ENCODE peak calls at places on chromosomes 6 and 20, in eight cellular contexts. One of them, this sample, is unnamed.

GRCh38 chr6:140560671-140561070 is 1186.2 kb upstream of the CITED2 start:
- DNase-seq in left colon: no peak
- DNase-seq in stimulated activated CD8-positive, alpha-beta memory T cell treated with anti-CD3 and anti-CD28 coated beads, Interleukin-12 subunit alpha, Interleukin-12 subunit beta, amount 100 ng/mL, for 4 hours: no peak
- DNase-seq in H54: no peak
- DNase-seq in MCF 10A: no peak
- DNase-seq in astrocyte of the cerebellum: no peak
- DNase-seq in stimulated activated CD4-positive, alpha-beta T cell treated with anti-CD3 and anti-CD28 coated beads, Interleukin-4, amount 100 ng/mL, for 24 hours: no peak
- DNase-seq in NCI-H1105 treated with DMSO at 0.1 percent for 48 hours: no peak
- DNase-seq in this sample: no peak

GRCh38 chr20:46621492-46621891 is 29.8 kb downstream of the SLC13A3 start:
- DNase-seq in MCF 10A: peak
- DNase-seq in stimulated activated CD8-positive, alpha-beta memory T cell treated with anti-CD3 and anti-CD28 coated beads, Interleukin-12 subunit alpha, Interleukin-12 subunit beta, amount 100 ng/mL, for 4 hours: no peak
- DNase-seq in astrocyte of the cerebellum: no peak
- DNase-seq in left colon: no peak
- DNase-seq in NCI-H1105 treated with DMSO at 0.1 percent for 48 hours: no peak
- DNase-seq in stimulated activated CD4-positive, alpha-beta T cell treated with anti-CD3 and anti-CD28 coated beads, Interleukin-4, amount 100 ng/mL, for 24 hours: no peak
- DNase-seq in H54: no peak
- DNase-seq in this sample: no peak

GRCh38 chr20:51749674-51750036 is 18.5 kb downstream of the ATP9A start:
- DNase-seq in astrocyte of the cerebellum: no peak
- DNase-seq in MCF 10A: peak
- DNase-seq in NCI-H1105 treated with DMSO at 0.1 percent for 48 hours: no peak
- DNase-seq in stimulated activated CD8-positive, alpha-beta memory T cell treated with anti-CD3 and anti-CD28 coated beads, Interleukin-12 subunit alpha, Interleukin-12 subunit beta, amount 100 ng/mL, for 4 hours: no peak
- DNase-seq in stimulated activated CD4-positive, alpha-beta T cell treated with anti-CD3 and anti-CD28 coated beads, Interleukin-4, amount 100 ng/mL, for 24 hours: no peak
- DNase-seq in left colon: no peak
- DNase-seq in H54: no peak
- DNase-seq in this sample: no peak

GRCh38 chr20:47405775-47406325 is 49.4 kb upstream of the ZMYND8 start:
- DNase-seq in MCF 10A: no peak
- DNase-seq in stimulated activated CD8-positive, alpha-beta memory T cell treated with anti-CD3 and anti-CD28 coated beads, Interleukin-12 subunit alpha, Interleukin-12 subunit beta, amount 100 ng/mL, for 4 hours: no peak
- DNase-seq in left colon: no peak
- DNase-seq in stimulated activated CD4-positive, alpha-beta T cell treated with anti-CD3 and anti-CD28 coated beads, Interleukin-4, amount 100 ng/mL, for 24 hours: no peak
- DNase-seq in H54: no peak
- DNase-seq in astrocyte of the cerebellum: no peak
- DNase-seq in NCI-H1105 treated with DMSO at 0.1 percent for 48 hours: no peak
- DNase-seq in this sample: peak

GRCh38 chr20:62066983-62067433 is 1.3 kb upstream of the TAF4 start:
- DNase-seq in MCF 10A: no peak
- DNase-seq in stimulated activated CD8-positive, alpha-beta memory T cell treated with anti-CD3 and anti-CD28 coated beads, Interleukin-12 subunit alpha, Interleukin-12 subunit beta, amount 100 ng/mL, for 4 hours: no peak
- DNase-seq in left colon: peak
- DNase-seq in H54: no peak
- DNase-seq in astrocyte of the cerebellum: no peak
- DNase-seq in NCI-H1105 treated with DMSO at 0.1 percent for 48 hours: no peak
- DNase-seq in stimulated activated CD4-positive, alpha-beta T cell treated with anti-CD3 and anti-CD28 coated beads, Interleukin-4, amount 100 ng/mL, for 24 hours: no peak
- DNase-seq in this sample: no peak

GRCh38 chr20:25275813-25276532 is 28.1 kb downstream of the PYGB start:
- DNase-seq in stimulated activated CD8-positive, alpha-beta memory T cell treated with anti-CD3 and anti-CD28 coated beads, Interleukin-12 subunit alpha, Interleukin-12 subunit beta, amount 100 ng/mL, for 4 hours: no peak
- DNase-seq in MCF 10A: no peak
- DNase-seq in NCI-H1105 treated with DMSO at 0.1 percent for 48 hours: no peak
- DNase-seq in astrocyte of the cerebellum: no peak
- DNase-seq in H54: no peak
- DNase-seq in stimulated activated CD4-positive, alpha-beta T cell treated with anti-CD3 and anti-CD28 coated beads, Interleukin-4, amount 100 ng/mL, for 24 hours: no peak
- DNase-seq in left colon: no peak
- DNase-seq in this sample: peak

GRCh38 chr20:46688151-46689081 is 828 bp downstream of the TP53RK start:
- DNase-seq in astrocyte of the cerebellum: no peak
- DNase-seq in stimulated activated CD8-positive, alpha-beta memory T cell treated with anti-CD3 and anti-CD28 coated beads, Interleukin-12 subunit alpha, Interleukin-12 subunit beta, amount 100 ng/mL, for 4 hours: no peak
- DNase-seq in left colon: no peak
- DNase-seq in H54: no peak
- DNase-seq in NCI-H1105 treated with DMSO at 0.1 percent for 48 hours: peak
- DNase-seq in stimulated activated CD4-positive, alpha-beta T cell treated with anti-CD3 and anti-CD28 coated beads, Interleukin-4, amount 100 ng/mL, for 24 hours: no peak
- DNase-seq in MCF 10A: peak
- DNase-seq in this sample: no peak

GRCh38 chr6:7047966-7048365 is 59.8 kb upstream of the RREB1 start:
- DNase-seq in MCF 10A: no peak
- DNase-seq in astrocyte of the cerebellum: no peak
- DNase-seq in NCI-H1105 treated with DMSO at 0.1 percent for 48 hours: no peak
- DNase-seq in stimulated activated CD4-positive, alpha-beta T cell treated with anti-CD3 and anti-CD28 coated beads, Interleukin-4, amount 100 ng/mL, for 24 hours: no peak
- DNase-seq in left colon: no peak
- DNase-seq in stimulated activated CD8-positive, alpha-beta memory T cell treated with anti-CD3 and anti-CD28 coated beads, Interleukin-12 subunit alpha, Interleukin-12 subunit beta, amount 100 ng/mL, for 4 hours: no peak
- DNase-seq in H54: no peak
- DNase-seq in this sample: no peak

GRCh38 chr6:16355699-16356481 is 117.5 kb downstream of the GMPR start:
- DNase-seq in MCF 10A: peak
- DNase-seq in astrocyte of the cerebellum: no peak
- DNase-seq in stimulated activated CD4-positive, alpha-beta T cell treated with anti-CD3 and anti-CD28 coated beads, Interleukin-4, amount 100 ng/mL, for 24 hours: no peak
- DNase-seq in left colon: no peak
- DNase-seq in stimulated activated CD8-positive, alpha-beta memory T cell treated with anti-CD3 and anti-CD28 coated beads, Interleukin-12 subunit alpha, Interleukin-12 subunit beta, amount 100 ng/mL, for 4 hours: no peak
- DNase-seq in NCI-H1105 treated with DMSO at 0.1 percent for 48 hours: no peak
- DNase-seq in H54: peak
- DNase-seq in this sample: no peak

GRCh38 chr6:13763740-13764381 is 50.5 kb downstream of the MCUR1 start:
- DNase-seq in stimulated activated CD8-positive, alpha-beta memory T cell treated with anti-CD3 and anti-CD28 coated beads, Interleukin-12 subunit alpha, Interleukin-12 subunit beta, amount 100 ng/mL, for 4 hours: no peak
- DNase-seq in H54: no peak
- DNase-seq in MCF 10A: no peak
- DNase-seq in stimulated activated CD4-positive, alpha-beta T cell treated with anti-CD3 and anti-CD28 coated beads, Interleukin-4, amount 100 ng/mL, for 24 hours: peak
- DNase-seq in astrocyte of the cerebellum: no peak
- DNase-seq in NCI-H1105 treated with DMSO at 0.1 percent for 48 hours: no peak
- DNase-seq in left colon: no peak
- DNase-seq in this sample: no peak

GRCh38 chr20:44780226-44780625 is 30.1 kb downstream of the RIMS4 start:
- DNase-seq in MCF 10A: peak
- DNase-seq in stimulated activated CD4-positive, alpha-beta T cell treated with anti-CD3 and anti-CD28 coated beads, Interleukin-4, amount 100 ng/mL, for 24 hours: peak
- DNase-seq in NCI-H1105 treated with DMSO at 0.1 percent for 48 hours: no peak
- DNase-seq in astrocyte of the cerebellum: peak
- DNase-seq in left colon: peak
- DNase-seq in stimulated activated CD8-positive, alpha-beta memory T cell treated with anti-CD3 and anti-CD28 coated beads, Interleukin-12 subunit alpha, Interleukin-12 subunit beta, amount 100 ng/mL, for 4 hours: no peak
- DNase-seq in H54: peak
- DNase-seq in this sample: peak

GRCh38 chr20:47999166-47999565 is 213.9 kb upstream of the SULF2 start:
- DNase-seq in stimulated activated CD4-positive, alpha-beta T cell treated with anti-CD3 and anti-CD28 coated beads, Interleukin-4, amount 100 ng/mL, for 24 hours: no peak
- DNase-seq in left colon: no peak
- DNase-seq in astrocyte of the cerebellum: no peak
- DNase-seq in NCI-H1105 treated with DMSO at 0.1 percent for 48 hours: no peak
- DNase-seq in H54: no peak
- DNase-seq in MCF 10A: peak
- DNase-seq in stimulated activated CD8-positive, alpha-beta memory T cell treated with anti-CD3 and anti-CD28 coated beads, Interleukin-12 subunit alpha, Interleukin-12 subunit beta, amount 100 ng/mL, for 4 hours: no peak
- DNase-seq in this sample: no peak

GRCh38 chr20:36506253-36506652 is 35.1 kb upstream of the MYL9 start:
- DNase-seq in astrocyte of the cerebellum: no peak
- DNase-seq in left colon: no peak
- DNase-seq in stimulated activated CD4-positive, alpha-beta T cell treated with anti-CD3 and anti-CD28 coated beads, Interleukin-4, amount 100 ng/mL, for 24 hours: no peak
- DNase-seq in NCI-H1105 treated with DMSO at 0.1 percent for 48 hours: peak
- DNase-seq in stimulated activated CD8-positive, alpha-beta memory T cell treated with anti-CD3 and anti-CD28 coated beads, Interleukin-12 subunit alpha, Interleukin-12 subunit beta, amount 100 ng/mL, for 4 hours: no peak
- DNase-seq in H54: no peak
- DNase-seq in MCF 10A: peak
- DNase-seq in this sample: no peak

GRCh38 chr6:84019171-84019570 is 14.4 kb upstream of the MRAP2 start:
- DNase-seq in astrocyte of the cerebellum: no peak
- DNase-seq in MCF 10A: no peak
- DNase-seq in NCI-H1105 treated with DMSO at 0.1 percent for 48 hours: no peak
- DNase-seq in stimulated activated CD4-positive, alpha-beta T cell treated with anti-CD3 and anti-CD28 coated beads, Interleukin-4, amount 100 ng/mL, for 24 hours: no peak
- DNase-seq in stimulated activated CD8-positive, alpha-beta memory T cell treated with anti-CD3 and anti-CD28 coated beads, Interleukin-12 subunit alpha, Interleukin-12 subunit beta, amount 100 ng/mL, for 4 hours: no peak
- DNase-seq in H54: no peak
- DNase-seq in left colon: no peak
- DNase-seq in this sample: no peak

GRCh38 chr6:116166369-116166768 is 40.4 kb upstream of the COL10A1 start:
- DNase-seq in astrocyte of the cerebellum: no peak
- DNase-seq in NCI-H1105 treated with DMSO at 0.1 percent for 48 hours: no peak
- DNase-seq in stimulated activated CD4-positive, alpha-beta T cell treated with anti-CD3 and anti-CD28 coated beads, Interleukin-4, amount 100 ng/mL, for 24 hours: no peak
- DNase-seq in stimulated activated CD8-positive, alpha-beta memory T cell treated with anti-CD3 and anti-CD28 coated beads, Interleukin-12 subunit alpha, Interleukin-12 subunit beta, amount 100 ng/mL, for 4 hours: no peak
- DNase-seq in MCF 10A: no peak
- DNase-seq in left colon: no peak
- DNase-seq in H54: no peak
- DNase-seq in this sample: no peak

GRCh38 chr6:24743265-24743943 is 24.4 kb upstream of the C6orf62 start:
- DNase-seq in astrocyte of the cerebellum: peak
- DNase-seq in stimulated activated CD4-positive, alpha-beta T cell treated with anti-CD3 and anti-CD28 coated beads, Interleukin-4, amount 100 ng/mL, for 24 hours: peak
- DNase-seq in NCI-H1105 treated with DMSO at 0.1 percent for 48 hours: no peak
- DNase-seq in H54: peak
- DNase-seq in stimulated activated CD8-positive, alpha-beta memory T cell treated with anti-CD3 and anti-CD28 coated beads, Interleukin-12 subunit alpha, Interleukin-12 subunit beta, amount 100 ng/mL, for 4 hours: no peak
- DNase-seq in left colon: no peak
- DNase-seq in MCF 10A: peak
- DNase-seq in this sample: no peak

GRCh38 chr6:21522773-21523490 is 70.6 kb upstream of the SOX4 start:
- DNase-seq in left colon: no peak
- DNase-seq in H54: no peak
- DNase-seq in NCI-H1105 treated with DMSO at 0.1 percent for 48 hours: peak
- DNase-seq in stimulated activated CD8-positive, alpha-beta memory T cell treated with anti-CD3 and anti-CD28 coated beads, Interleukin-12 subunit alpha, Interleukin-12 subunit beta, amount 100 ng/mL, for 4 hours: no peak
- DNase-seq in stimulated activated CD4-positive, alpha-beta T cell treated with anti-CD3 and anti-CD28 coated beads, Interleukin-4, amount 100 ng/mL, for 24 hours: no peak
- DNase-seq in MCF 10A: no peak
- DNase-seq in astrocyte of the cerebellum: no peak
- DNase-seq in this sample: no peak

GRCh38 chr6:161547617-161548016 is 273.8 kb upstream of the AGPAT4 start:
- DNase-seq in left colon: no peak
- DNase-seq in NCI-H1105 treated with DMSO at 0.1 percent for 48 hours: peak
- DNase-seq in MCF 10A: no peak
- DNase-seq in stimulated activated CD4-positive, alpha-beta T cell treated with anti-CD3 and anti-CD28 coated beads, Interleukin-4, amount 100 ng/mL, for 24 hours: no peak
- DNase-seq in astrocyte of the cerebellum: no peak
- DNase-seq in stimulated activated CD8-positive, alpha-beta memory T cell treated with anti-CD3 and anti-CD28 coated beads, Interleukin-12 subunit alpha, Interleukin-12 subunit beta, amount 100 ng/mL, for 4 hours: no peak
- DNase-seq in H54: no peak
- DNase-seq in this sample: no peak

GRCh38 chr6:37332894-37333293 is 20.9 kb upstream of the RNF8 start:
- DNase-seq in stimulated activated CD8-positive, alpha-beta memory T cell treated with anti-CD3 and anti-CD28 coated beads, Interleukin-12 subunit alpha, Interleukin-12 subunit beta, amount 100 ng/mL, for 4 hours: no peak
- DNase-seq in stimulated activated CD4-positive, alpha-beta T cell treated with anti-CD3 and anti-CD28 coated beads, Interleukin-4, amount 100 ng/mL, for 24 hours: no peak
- DNase-seq in left colon: no peak
- DNase-seq in MCF 10A: no peak
- DNase-seq in astrocyte of the cerebellum: no peak
- DNase-seq in NCI-H1105 treated with DMSO at 0.1 percent for 48 hours: no peak
- DNase-seq in H54: no peak
- DNase-seq in this sample: no peak

GRCh38 chr6:156731436-156731835 is 45.7 kb upstream of the ARID1B start:
- DNase-seq in stimulated activated CD8-positive, alpha-beta memory T cell treated with anti-CD3 and anti-CD28 coated beads, Interleukin-12 subunit alpha, Interleukin-12 subunit beta, amount 100 ng/mL, for 4 hours: no peak
- DNase-seq in NCI-H1105 treated with DMSO at 0.1 percent for 48 hours: peak
- DNase-seq in left colon: no peak
- DNase-seq in stimulated activated CD4-positive, alpha-beta T cell treated with anti-CD3 and anti-CD28 coated beads, Interleukin-4, amount 100 ng/mL, for 24 hours: no peak
- DNase-seq in H54: peak
- DNase-seq in astrocyte of the cerebellum: no peak
- DNase-seq in MCF 10A: peak
- DNase-seq in this sample: no peak

GRCh38 chr20:17782768-17783167 is 83.0 kb downstream of the BANF2 start:
- DNase-seq in astrocyte of the cerebellum: no peak
- DNase-seq in stimulated activated CD4-positive, alpha-beta T cell treated with anti-CD3 and anti-CD28 coated beads, Interleukin-4, amount 100 ng/mL, for 24 hours: no peak
- DNase-seq in MCF 10A: no peak
- DNase-seq in NCI-H1105 treated with DMSO at 0.1 percent for 48 hours: no peak
- DNase-seq in H54: no peak
- DNase-seq in stimulated activated CD8-positive, alpha-beta memory T cell treated with anti-CD3 and anti-CD28 coated beads, Interleukin-12 subunit alpha, Interleukin-12 subunit beta, amount 100 ng/mL, for 4 hours: no peak
- DNase-seq in left colon: no peak
- DNase-seq in this sample: no peak

GRCh38 chr20:37335642-37336368 is 10.1 kb upstream of the SRC start:
- DNase-seq in NCI-H1105 treated with DMSO at 0.1 percent for 48 hours: no peak
- DNase-seq in stimulated activated CD8-positive, alpha-beta memory T cell treated with anti-CD3 and anti-CD28 coated beads, Interleukin-12 subunit alpha, Interleukin-12 subunit beta, amount 100 ng/mL, for 4 hours: no peak
- DNase-seq in stimulated activated CD4-positive, alpha-beta T cell treated with anti-CD3 and anti-CD28 coated beads, Interleukin-4, amount 100 ng/mL, for 24 hours: no peak
- DNase-seq in MCF 10A: no peak
- DNase-seq in astrocyte of the cerebellum: no peak
- DNase-seq in H54: no peak
- DNase-seq in left colon: no peak
- DNase-seq in this sample: no peak

GRCh38 chr20:48051810-48052491 is 266.7 kb upstream of the SULF2 start:
- DNase-seq in NCI-H1105 treated with DMSO at 0.1 percent for 48 hours: peak
- DNase-seq in astrocyte of the cerebellum: peak
- DNase-seq in left colon: no peak
- DNase-seq in stimulated activated CD8-positive, alpha-beta memory T cell treated with anti-CD3 and anti-CD28 coated beads, Interleukin-12 subunit alpha, Interleukin-12 subunit beta, amount 100 ng/mL, for 4 hours: no peak
- DNase-seq in MCF 10A: peak
- DNase-seq in H54: peak
- DNase-seq in stimulated activated CD4-positive, alpha-beta T cell treated with anti-CD3 and anti-CD28 coated beads, Interleukin-4, amount 100 ng/mL, for 24 hours: no peak
- DNase-seq in this sample: no peak

GRCh38 chr6:24683297-24684296 is 16.7 kb downstream of the ACOT13 start:
- DNase-seq in stimulated activated CD8-positive, alpha-beta memory T cell treated with anti-CD3 and anti-CD28 coated beads, Interleukin-12 subunit alpha, Interleukin-12 subunit beta, amount 100 ng/mL, for 4 hours: no peak
- DNase-seq in left colon: no peak
- DNase-seq in H54: no peak
- DNase-seq in NCI-H1105 treated with DMSO at 0.1 percent for 48 hours: no peak
- DNase-seq in astrocyte of the cerebellum: no peak
- DNase-seq in stimulated activated CD4-positive, alpha-beta T cell treated with anti-CD3 and anti-CD28 coated beads, Interleukin-4, amount 100 ng/mL, for 24 hours: no peak
- DNase-seq in MCF 10A: no peak
- DNase-seq in this sample: no peak

This sample was measured in Right ventricle myocardium superior.